ENCODE peak calls at places on chromosomes 7 and 10, in eight cellular contexts. One of them, this sample, is unnamed.

GRCh38 chr7:500521-501420 is 18.9 kb downstream of the PDGFA start:
- DNase-seq in stimulated activated CD4-positive, alpha-beta T cell treated with anti-CD3 and anti-CD28 coated beads, Interleukin-12 subunit alpha, Interleukin-12 subunit beta, amount 100 ng/mL, for 4 hours: no peak
- DNase-seq in iPS DF 19.7: no peak
- DNase-seq in ELR: no peak
- DNase-seq in fibroblast of mammary gland: no peak
- DNase-seq in M059J: no peak
- DNase-seq in head of caudate nucleus: no peak
- DNase-seq in left cardiac atrium: peak
- DNase-seq in this sample: no peak

GRCh38 chr7:45027774-45028114 is 27.7 kb downstream of the CCM2 start:
- DNase-seq in ELR: no peak
- DNase-seq in M059J: no peak
- DNase-seq in stimulated activated CD4-positive, alpha-beta T cell treated with anti-CD3 and anti-CD28 coated beads, Interleukin-12 subunit alpha, Interleukin-12 subunit beta, amount 100 ng/mL, for 4 hours: no peak
- DNase-seq in fibroblast of mammary gland: no peak
- DNase-seq in left cardiac atrium: no peak
- DNase-seq in head of caudate nucleus: no peak
- DNase-seq in iPS DF 19.7: no peak
- DNase-seq in this sample: no peak

GRCh38 chr10:55742487-55742886 is 618.6 kb downstream of the ZWINT start:
- DNase-seq in stimulated activated CD4-positive, alpha-beta T cell treated with anti-CD3 and anti-CD28 coated beads, Interleukin-12 subunit alpha, Interleukin-12 subunit beta, amount 100 ng/mL, for 4 hours: no peak
- DNase-seq in iPS DF 19.7: no peak
- DNase-seq in fibroblast of mammary gland: no peak
- DNase-seq in ELR: no peak
- DNase-seq in M059J: no peak
- DNase-seq in head of caudate nucleus: no peak
- DNase-seq in left cardiac atrium: no peak
- DNase-seq in this sample: no peak

GRCh38 chr10:116472874-116473273 is 45.2 kb downstream of the PNLIPRP3 start:
- DNase-seq in M059J: no peak
- DNase-seq in iPS DF 19.7: no peak
- DNase-seq in ELR: no peak
- DNase-seq in stimulated activated CD4-positive, alpha-beta T cell treated with anti-CD3 and anti-CD28 coated beads, Interleukin-12 subunit alpha, Interleukin-12 subunit beta, amount 100 ng/mL, for 4 hours: no peak
- DNase-seq in fibroblast of mammary gland: no peak
- DNase-seq in head of caudate nucleus: no peak
- DNase-seq in left cardiac atrium: no peak
- DNase-seq in this sample: no peak

GRCh38 chr10:17335065-17335464 is 107.0 kb downstream of the VIM start:
- DNase-seq in fibroblast of mammary gland: peak
- DNase-seq in stimulated activated CD4-positive, alpha-beta T cell treated with anti-CD3 and anti-CD28 coated beads, Interleukin-12 subunit alpha, Interleukin-12 subunit beta, amount 100 ng/mL, for 4 hours: no peak
- DNase-seq in M059J: peak
- DNase-seq in head of caudate nucleus: no peak
- DNase-seq in left cardiac atrium: no peak
- DNase-seq in ELR: peak
- DNase-seq in iPS DF 19.7: no peak
- DNase-seq in this sample: peak

GRCh38 chr7:120654241-120654640 is 203.7 kb downstream of the TSPAN12 start:
- DNase-seq in M059J: no peak
- DNase-seq in iPS DF 19.7: no peak
- DNase-seq in left cardiac atrium: no peak
- DNase-seq in stimulated activated CD4-positive, alpha-beta T cell treated with anti-CD3 and anti-CD28 coated beads, Interleukin-12 subunit alpha, Interleukin-12 subunit beta, amount 100 ng/mL, for 4 hours: no peak
- DNase-seq in fibroblast of mammary gland: no peak
- DNase-seq in ELR: no peak
- DNase-seq in head of caudate nucleus: no peak
- DNase-seq in this sample: no peak

GRCh38 chr10:112587709-112588108 is 140.7 kb downstream of the VTI1A start:
- DNase-seq in stimulated activated CD4-positive, alpha-beta T cell treated with anti-CD3 and anti-CD28 coated beads, Interleukin-12 subunit alpha, Interleukin-12 subunit beta, amount 100 ng/mL, for 4 hours: no peak
- DNase-seq in M059J: no peak
- DNase-seq in left cardiac atrium: no peak
- DNase-seq in fibroblast of mammary gland: no peak
- DNase-seq in ELR: no peak
- DNase-seq in head of caudate nucleus: no peak
- DNase-seq in iPS DF 19.7: no peak
- DNase-seq in this sample: no peak

GRCh38 chr10:80506836-80507483 is 30.7 kb upstream of the SH2D4B start:
- DNase-seq in iPS DF 19.7: no peak
- DNase-seq in head of caudate nucleus: no peak
- DNase-seq in ELR: no peak
- DNase-seq in M059J: no peak
- DNase-seq in fibroblast of mammary gland: no peak
- DNase-seq in left cardiac atrium: no peak
- DNase-seq in stimulated activated CD4-positive, alpha-beta T cell treated with anti-CD3 and anti-CD28 coated beads, Interleukin-12 subunit alpha, Interleukin-12 subunit beta, amount 100 ng/mL, for 4 hours: no peak
- DNase-seq in this sample: no peak

GRCh38 chr7:25884265-25884664 is 267.7 kb upstream of the NFE2L3 start:
- DNase-seq in iPS DF 19.7: no peak
- DNase-seq in stimulated activated CD4-positive, alpha-beta T cell treated with anti-CD3 and anti-CD28 coated beads, Interleukin-12 subunit alpha, Interleukin-12 subunit beta, amount 100 ng/mL, for 4 hours: no peak
- DNase-seq in left cardiac atrium: no peak
- DNase-seq in ELR: no peak
- DNase-seq in M059J: no peak
- DNase-seq in fibroblast of mammary gland: no peak
- DNase-seq in head of caudate nucleus: no peak
- DNase-seq in this sample: no peak

GRCh38 chr7:26399309-26399610 is 107.6 kb downstream of the SNX10 start:
- DNase-seq in head of caudate nucleus: peak
- DNase-seq in iPS DF 19.7: no peak
- DNase-seq in ELR: peak
- DNase-seq in M059J: no peak
- DNase-seq in fibroblast of mammary gland: peak
- DNase-seq in stimulated activated CD4-positive, alpha-beta T cell treated with anti-CD3 and anti-CD28 coated beads, Interleukin-12 subunit alpha, Interleukin-12 subunit beta, amount 100 ng/mL, for 4 hours: no peak
- DNase-seq in left cardiac atrium: peak
- DNase-seq in this sample: no peak

GRCh38 chr7:91850455-91850854 is 30.0 kb downstream of the MTERF1 start:
- DNase-seq in M059J: peak
- DNase-seq in stimulated activated CD4-positive, alpha-beta T cell treated with anti-CD3 and anti-CD28 coated beads, Interleukin-12 subunit alpha, Interleukin-12 subunit beta, amount 100 ng/mL, for 4 hours: no peak
- DNase-seq in iPS DF 19.7: no peak
- DNase-seq in fibroblast of mammary gland: peak
- DNase-seq in left cardiac atrium: no peak
- DNase-seq in ELR: peak
- DNase-seq in head of caudate nucleus: no peak
- DNase-seq in this sample: no peak

GRCh38 chr7:126450269-126450671 is 802.5 kb downstream of the GRM8 start:
- DNase-seq in ELR: peak
- DNase-seq in fibroblast of mammary gland: no peak
- DNase-seq in head of caudate nucleus: no peak
- DNase-seq in iPS DF 19.7: no peak
- DNase-seq in left cardiac atrium: no peak
- DNase-seq in stimulated activated CD4-positive, alpha-beta T cell treated with anti-CD3 and anti-CD28 coated beads, Interleukin-12 subunit alpha, Interleukin-12 subunit beta, amount 100 ng/mL, for 4 hours: no peak
- DNase-seq in M059J: no peak
- DNase-seq in this sample: no peak

GRCh38 chr10:63456437-63457210 is 9.2 kb downstream of the JMJD1C start:
- DNase-seq in fibroblast of mammary gland: peak
- DNase-seq in ELR: peak
- DNase-seq in left cardiac atrium: no peak
- DNase-seq in head of caudate nucleus: no peak
- DNase-seq in iPS DF 19.7: no peak
- DNase-seq in M059J: peak
- DNase-seq in stimulated activated CD4-positive, alpha-beta T cell treated with anti-CD3 and anti-CD28 coated beads, Interleukin-12 subunit alpha, Interleukin-12 subunit beta, amount 100 ng/mL, for 4 hours: no peak
- DNase-seq in this sample: peak

GRCh38 chr7:92880212-92881090 is 44.1 kb upstream of the CDK6 start:
- DNase-seq in stimulated activated CD4-positive, alpha-beta T cell treated with anti-CD3 and anti-CD28 coated beads, Interleukin-12 subunit alpha, Interleukin-12 subunit beta, amount 100 ng/mL, for 4 hours: no peak
- DNase-seq in head of caudate nucleus: peak
- DNase-seq in M059J: peak
- DNase-seq in left cardiac atrium: no peak
- DNase-seq in ELR: peak
- DNase-seq in iPS DF 19.7: peak
- DNase-seq in fibroblast of mammary gland: peak
- DNase-seq in this sample: no peak

GRCh38 chr7:82264752-82265305 is 178.7 kb downstream of the CACNA2D1 start:
- DNase-seq in head of caudate nucleus: no peak
- DNase-seq in ELR: no peak
- DNase-seq in iPS DF 19.7: no peak
- DNase-seq in stimulated activated CD4-positive, alpha-beta T cell treated with anti-CD3 and anti-CD28 coated beads, Interleukin-12 subunit alpha, Interleukin-12 subunit beta, amount 100 ng/mL, for 4 hours: no peak
- DNase-seq in M059J: no peak
- DNase-seq in left cardiac atrium: no peak
- DNase-seq in fibroblast of mammary gland: no peak
- DNase-seq in this sample: no peak

GRCh38 chr7:94400643-94401042 is 5.9 kb downstream of the COL1A2 start:
- DNase-seq in fibroblast of mammary gland: peak
- DNase-seq in left cardiac atrium: no peak
- DNase-seq in M059J: no peak
- DNase-seq in ELR: peak
- DNase-seq in iPS DF 19.7: no peak
- DNase-seq in head of caudate nucleus: no peak
- DNase-seq in stimulated activated CD4-positive, alpha-beta T cell treated with anti-CD3 and anti-CD28 coated beads, Interleukin-12 subunit alpha, Interleukin-12 subunit beta, amount 100 ng/mL, for 4 hours: no peak
- DNase-seq in this sample: peak

GRCh38 chr7:28921822-28922221 is 36.3 kb downstream of the TRIL start:
- DNase-seq in ELR: peak
- DNase-seq in fibroblast of mammary gland: peak
- DNase-seq in M059J: peak
- DNase-seq in stimulated activated CD4-positive, alpha-beta T cell treated with anti-CD3 and anti-CD28 coated beads, Interleukin-12 subunit alpha, Interleukin-12 subunit beta, amount 100 ng/mL, for 4 hours: peak
- DNase-seq in left cardiac atrium: no peak
- DNase-seq in head of caudate nucleus: peak
- DNase-seq in iPS DF 19.7: no peak
- DNase-seq in this sample: peak

GRCh38 chr10:84704101-84704500 is 375.7 kb downstream of the CCSER2 start:
- DNase-seq in head of caudate nucleus: no peak
- DNase-seq in M059J: no peak
- DNase-seq in ELR: no peak
- DNase-seq in iPS DF 19.7: no peak
- DNase-seq in stimulated activated CD4-positive, alpha-beta T cell treated with anti-CD3 and anti-CD28 coated beads, Interleukin-12 subunit alpha, Interleukin-12 subunit beta, amount 100 ng/mL, for 4 hours: no peak
- DNase-seq in fibroblast of mammary gland: no peak
- DNase-seq in left cardiac atrium: no peak
- DNase-seq in this sample: no peak

GRCh38 chr10:76428541-76429330 is 997.3 kb downstream of the LRMDA start:
- DNase-seq in head of caudate nucleus: no peak
- DNase-seq in ELR: peak
- DNase-seq in M059J: peak
- DNase-seq in left cardiac atrium: no peak
- DNase-seq in stimulated activated CD4-positive, alpha-beta T cell treated with anti-CD3 and anti-CD28 coated beads, Interleukin-12 subunit alpha, Interleukin-12 subunit beta, amount 100 ng/mL, for 4 hours: no peak
- DNase-seq in fibroblast of mammary gland: peak
- DNase-seq in iPS DF 19.7: no peak
- DNase-seq in this sample: peak

GRCh38 chr10:129894721-129895120 is 69.4 kb downstream of the EBF3 start:
- DNase-seq in stimulated activated CD4-positive, alpha-beta T cell treated with anti-CD3 and anti-CD28 coated beads, Interleukin-12 subunit alpha, Interleukin-12 subunit beta, amount 100 ng/mL, for 4 hours: no peak
- DNase-seq in ELR: no peak
- DNase-seq in left cardiac atrium: no peak
- DNase-seq in fibroblast of mammary gland: no peak
- DNase-seq in iPS DF 19.7: no peak
- DNase-seq in head of caudate nucleus: no peak
- DNase-seq in M059J: no peak
- DNase-seq in this sample: no peak

GRCh38 chr10:70812814-70813213 is 2.9 kb upstream of the SGPL1 start:
- DNase-seq in left cardiac atrium: no peak
- DNase-seq in head of caudate nucleus: no peak
- DNase-seq in ELR: no peak
- DNase-seq in stimulated activated CD4-positive, alpha-beta T cell treated with anti-CD3 and anti-CD28 coated beads, Interleukin-12 subunit alpha, Interleukin-12 subunit beta, amount 100 ng/mL, for 4 hours: no peak
- DNase-seq in fibroblast of mammary gland: no peak
- DNase-seq in M059J: no peak
- DNase-seq in iPS DF 19.7: no peak
- DNase-seq in this sample: no peak

GRCh38 chr10:116891208-116891607 is 41.9 kb downstream of the ENO4 start:
- DNase-seq in stimulated activated CD4-positive, alpha-beta T cell treated with anti-CD3 and anti-CD28 coated beads, Interleukin-12 subunit alpha, Interleukin-12 subunit beta, amount 100 ng/mL, for 4 hours: no peak
- DNase-seq in left cardiac atrium: peak
- DNase-seq in M059J: no peak
- DNase-seq in fibroblast of mammary gland: peak
- DNase-seq in head of caudate nucleus: peak
- DNase-seq in iPS DF 19.7: no peak
- DNase-seq in ELR: peak
- DNase-seq in this sample: peak

GRCh38 chr10:70334526-70335245 is 47.7 kb downstream of the LRRC20 start:
- DNase-seq in stimulated activated CD4-positive, alpha-beta T cell treated with anti-CD3 and anti-CD28 coated beads, Interleukin-12 subunit alpha, Interleukin-12 subunit beta, amount 100 ng/mL, for 4 hours: no peak
- DNase-seq in iPS DF 19.7: no peak
- DNase-seq in head of caudate nucleus: no peak
- DNase-seq in M059J: no peak
- DNase-seq in ELR: no peak
- DNase-seq in fibroblast of mammary gland: no peak
- DNase-seq in left cardiac atrium: no peak
- DNase-seq in this sample: no peak

GRCh38 chr7:33854178-33854577 is 51.2 kb upstream of the BMPER start:
- DNase-seq in left cardiac atrium: no peak
- DNase-seq in stimulated activated CD4-positive, alpha-beta T cell treated with anti-CD3 and anti-CD28 coated beads, Interleukin-12 subunit alpha, Interleukin-12 subunit beta, amount 100 ng/mL, for 4 hours: no peak
- DNase-seq in iPS DF 19.7: no peak
- DNase-seq in fibroblast of mammary gland: peak
- DNase-seq in M059J: peak
- DNase-seq in ELR: peak
- DNase-seq in head of caudate nucleus: no peak
- DNase-seq in this sample: no peak

GRCh38 chr7:47574473-47575328 is 7.2 kb downstream of the TNS3 start:
- DNase-seq in stimulated activated CD4-positive, alpha-beta T cell treated with anti-CD3 and anti-CD28 coated beads, Interleukin-12 subunit alpha, Interleukin-12 subunit beta, amount 100 ng/mL, for 4 hours: no peak
- DNase-seq in head of caudate nucleus: no peak
- DNase-seq in iPS DF 19.7: no peak
- DNase-seq in M059J: no peak
- DNase-seq in left cardiac atrium: no peak
- DNase-seq in fibroblast of mammary gland: no peak
- DNase-seq in ELR: peak
- DNase-seq in this sample: no peak

GRCh38 chr10:86177483-86178155 is 189.0 kb downstream of the GRID1 start:
- DNase-seq in ELR: no peak
- DNase-seq in stimulated activated CD4-positive, alpha-beta T cell treated with anti-CD3 and anti-CD28 coated beads, Interleukin-12 subunit alpha, Interleukin-12 subunit beta, amount 100 ng/mL, for 4 hours: no peak
- DNase-seq in M059J: no peak
- DNase-seq in head of caudate nucleus: no peak
- DNase-seq in fibroblast of mammary gland: no peak
- DNase-seq in iPS DF 19.7: no peak
- DNase-seq in left cardiac atrium: no peak
- DNase-seq in this sample: no peak

This sample was measured in amniotic stem cell.